ENCODE peak calls at places on chromosomes 13 and 19, in ten cellular contexts. J is upper lobe of right lung; L is T follicular helper cell; C is mesenteric fat pad; I is transverse colon; G is lower lobe of right lung; S is SK-MEL-5; U is CD8-positive, alpha-beta T cell; K is HepG2; W is NCI-H1092. Y is an unnamed sample.

GRCh38 chr13:45220403-45220802 is 19.6 kb upstream of the KCTD4 start:
- DNase-seq in L (no peak), W (no peak), U (no peak), J (no peak), S (no peak), C (no peak), I (no peak), K (no peak), G (no peak), Y (no peak)

GRCh38 chr19:29872224-29872731 is 60.5 kb downstream of the CCNE1 start:
- DNase-seq in C (no peak), I (no peak), K (no peak), L (no peak), J (peak), S (no peak), G (no peak), U (peak), W (no peak), Y (no peak)

GRCh38 chr19:23771761-23772667 is 13.3 kb upstream of the ZNF681 start:
- DNase-seq in J (no peak), G (no peak), L (no peak), C (no peak), I (no peak), W (no peak), S (no peak), K (no peak), U (no peak), Y (no peak)

GRCh38 chr13:37914781-37915391 is 45.3 kb upstream of the TRPC4 start:
- DNase-seq in S (no peak), L (no peak), J (no peak), I (no peak), K (no peak), W (no peak), G (no peak), U (no peak), C (no peak), Y (no peak)

GRCh38 chr19:49132974-49133609 is 13.7 kb downstream of the PPFIA3 start:
- DNase-seq in G (peak), W (no peak), S (no peak), I (peak), J (peak), K (no peak), L (no peak), C (no peak), U (peak), Y (peak)

GRCh38 chr19:18735324-18735723 is 51.8 kb downstream of the CRTC1 start:
- DNase-seq in C (no peak), U (no peak), S (no peak), G (no peak), W (peak), K (no peak), L (no peak), J (no peak), I (no peak), Y (no peak)

GRCh38 chr13:67001363-67001762 is 228.8 kb downstream of the PCDH9 start:
- DNase-seq in I (no peak), S (no peak), L (no peak), W (no peak), J (no peak), G (no peak), K (no peak), U (no peak), C (no peak), Y (no peak)

GRCh38 chr19:489418-490196 is 6.7 kb upstream of the MADCAM1 start:
- DNase-seq in W (no peak), C (no peak), G (no peak), S (no peak), U (no peak), J (no peak), L (no peak), K (peak), I (no peak), Y (no peak)

GRCh38 chr13:81116461-81117282 is 775.7 kb upstream of the SPRY2 start:
- DNase-seq in I (no peak), U (no peak), G (no peak), S (peak), K (no peak), L (no peak), W (no peak), J (no peak), C (no peak), Y (no peak)

GRCh38 chr13:41788552-41788951 is 172.4 kb downstream of the VWA8 start:
- DNase-seq in C (no peak), W (no peak), U (no peak), S (no peak), G (no peak), I (no peak), K (no peak), J (no peak), L (no peak), Y (no peak)

GRCh38 chr19:982567-983170 is 1.5 kb upstream of the WDR18 start:
- DNase-seq in I (peak), K (peak), W (peak), C (no peak), G (peak), S (peak), L (peak), J (peak), U (peak), Y (peak)

GRCh38 chr13:103514188-103514587 is 448.0 kb upstream of the SLC10A2 start:
- DNase-seq in G (no peak), W (no peak), S (no peak), L (no peak), I (no peak), U (no peak), K (no peak), J (no peak), C (no peak), Y (no peak)

GRCh38 chr13:70580825-70581224 is 472.6 kb upstream of the KLHL1 start:
- DNase-seq in L (no peak), K (no peak), W (no peak), S (no peak), J (no peak), U (no peak), C (no peak), G (no peak), I (no peak), Y (no peak)

GRCh38 chr13:99689955-99690354 is 188.7 kb downstream of the TM9SF2 start:
- DNase-seq in W (no peak), I (no peak), S (no peak), G (no peak), K (no peak), U (no peak), C (no peak), J (no peak), L (no peak), Y (no peak)